ENCODE peak calls at places on chromosome 15, in four cellular contexts. W is HL-60, O is K562, C is GM12878. K is an unnamed sample.

GRCh38 chr15:45831787-45832186 is 197.0 kb downstream of the SQOR start:
- DNase-seq in W (no peak), O (no peak), C (no peak), K (no peak)

GRCh38 chr15:91723959-91724358 is 129.5 kb upstream of the SLCO3A1 start:
- DNase-seq in W (no peak), O (no peak), C (no peak), K (no peak)

GRCh38 chr15:100249096-100249815 is 92.5 kb downstream of the ADAMTS17 start:
- DNase-seq in W (no peak), O (no peak), C (no peak), K (no peak)

GRCh38 chr15:71889385-71889784 is 79.0 kb downstream of the NR2E3 start:
- DNase-seq in W (no peak), O (no peak), C (no peak), K (no peak)

GRCh38 chr15:40942337-40942854 is 10.9 kb upstream of the CHAC1 start:
- DNase-seq in W (peak; percentile 84), O (no peak), C (no peak), K (no peak)

GRCh38 chr15:70632981-70633380 is 130.4 kb downstream of the UACA start:
- DNase-seq in W (no peak), O (no peak), C (no peak), K (no peak)

GRCh38 chr15:81294501-81294850 is 29.5 kb downstream of the STARD5 start:
- DNase-seq in W (peak; percentile 23), O (no peak), C (no peak), K (no peak)

GRCh38 chr15:68667800-68668625 is 89.2 kb downstream of the CORO2B start:
- DNase-seq in W (no peak), O (no peak), C (no peak), K (no peak)

GRCh38 chr15:70190296-70190695 is 92.6 kb upstream of the TLE3 start:
- DNase-seq in W (no peak), O (no peak), C (no peak), K (no peak)

GRCh38 chr15:99095626-99096025 is 9.3 kb upstream of the SYNM start:
- DNase-seq in W (no peak), O (no peak), C (no peak), K (no peak)

GRCh38 chr15:64883997-64884511 is 27.6 kb upstream of the ANKDD1A start:
- DNase-seq in W (peak; percentile 67), O (no peak), C (peak; percentile 79), K (no peak)

GRCh38 chr15:63887630-63888029 is 53.9 kb upstream of the HERC1 start:
- DNase-seq in W (peak; percentile 60), O (no peak), C (no peak), K (no peak)

GRCh38 chr15:101543431-101543830 is 53.9 kb upstream of the PCSK6 start:
- DNase-seq in W (no peak), O (no peak), C (no peak), K (no peak)

GRCh38 chr15:69573815-69574472 is 121.3 kb downstream of the RPLP1 start:
- DNase-seq in W (no peak), O (no peak), C (no peak), K (no peak)

GRCh38 chr15:80588801-80589200 is 106.3 kb upstream of the ABHD17C start:
- DNase-seq in W (no peak), O (no peak), C (no peak), K (no peak)

GRCh38 chr15:24848050-24848449 is 106.7 kb upstream of the SNRPN start:
- DNase-seq in W (peak; percentile 14), O (no peak), C (no peak), K (peak; percentile 9)

GRCh38 chr15:98321916-98322315 is 326.4 kb upstream of the IGF1R start:
- DNase-seq in W (no peak), O (no peak), C (no peak), K (no peak)

GRCh38 chr15:39888809-39889208 is 31.3 kb downstream of the GPR176 start:
- DNase-seq in W (no peak), O (no peak), C (no peak), K (no peak)

GRCh38 chr15:100252359-100252758 is 89.4 kb downstream of the ADAMTS17 start:
- DNase-seq in W (no peak), O (no peak), C (no peak), K (no peak)

GRCh38 chr15:45457215-45457614 is 65.3 kb downstream of the SLC30A4 start:
- DNase-seq in W (no peak), O (no peak), C (no peak), K (no peak)

GRCh38 chr15:98070132-98070531 is 109.6 kb downstream of the ARRDC4 start:
- DNase-seq in W (no peak), O (no peak), C (no peak), K (no peak)

GRCh38 chr15:62799919-62800318 is 242.6 kb upstream of the TPM1 start:
- DNase-seq in W (no peak), O (no peak), C (no peak), K (no peak)

GRCh38 chr15:78671626-78672211 is 30.7 kb upstream of the CHRNB4 start:
- DNase-seq in W (no peak), O (no peak), C (no peak), K (no peak)

GRCh38 chr15:99104788-99105515 is at the start of gene SYNM:
- DNase-seq in W (peak; percentile 45), O (peak; percentile 56), C (no peak), K (peak; percentile 81)

GRCh38 chr15:43244092-43244491 is 22.6 kb downstream of the TGM5 start:
- DNase-seq in W (no peak), O (no peak), C (no peak), K (no peak)

GRCh38 chr15:59294961-59295741 is 77.5 kb downstream of the MYO1E start:
- DNase-seq in W (no peak), O (no peak), C (no peak), K (no peak)
- TF ChIP-seq SPI1 in W (no peak), O (no peak), C (no peak), K (no peak)

DNA sequence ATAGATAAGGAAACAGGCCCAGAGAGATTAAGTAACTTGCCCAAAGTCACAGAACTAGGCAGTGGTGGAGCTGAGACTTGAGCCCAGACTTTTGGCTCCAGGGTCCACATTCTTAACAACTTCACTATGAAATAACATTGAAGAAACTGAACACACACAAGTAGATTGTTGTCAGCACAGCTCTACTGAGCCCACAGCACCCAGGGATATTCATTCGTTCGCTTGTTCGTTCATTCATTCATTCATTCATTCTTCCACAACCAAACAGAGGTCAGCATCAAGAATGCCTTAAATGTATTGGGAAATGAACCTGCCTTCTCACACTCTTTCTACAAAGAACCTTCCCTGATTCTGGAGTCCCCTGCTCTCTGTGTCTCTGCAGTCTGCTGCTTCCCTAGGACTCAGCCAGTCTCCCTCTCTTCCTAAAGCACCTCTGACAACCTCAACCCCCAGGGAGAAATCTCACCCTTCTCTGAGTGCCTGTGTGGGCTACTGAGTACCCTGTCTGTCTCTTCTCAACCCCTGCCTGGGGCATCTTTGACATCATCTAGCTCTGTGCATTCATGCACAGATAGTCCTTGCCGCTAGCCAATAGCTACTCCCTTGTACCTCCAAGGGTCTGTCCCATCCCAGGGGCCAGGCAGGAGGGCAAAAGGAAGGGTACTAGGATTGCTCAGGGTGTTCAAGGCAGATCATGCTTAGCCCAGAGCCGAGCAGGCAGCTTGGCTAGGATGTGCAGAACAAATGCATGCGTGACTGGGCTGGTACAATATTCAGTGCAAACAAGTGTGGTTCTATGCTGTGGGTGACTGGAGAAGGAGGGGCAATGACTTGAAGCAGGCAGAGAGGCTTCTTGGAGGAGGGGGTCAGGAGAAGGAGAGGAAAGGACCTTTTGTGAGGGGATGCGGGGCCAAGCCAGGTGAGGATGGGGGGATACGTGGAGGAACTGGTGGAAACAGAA is 3.4 kb downstream of the LINGO1 start:
- DNase-seq in W (no peak), O (no peak), C (no peak), K (no peak)
- TF ChIP-seq SPI1 in W (no peak), O (no peak), C (no peak), K (no peak)

DNA sequence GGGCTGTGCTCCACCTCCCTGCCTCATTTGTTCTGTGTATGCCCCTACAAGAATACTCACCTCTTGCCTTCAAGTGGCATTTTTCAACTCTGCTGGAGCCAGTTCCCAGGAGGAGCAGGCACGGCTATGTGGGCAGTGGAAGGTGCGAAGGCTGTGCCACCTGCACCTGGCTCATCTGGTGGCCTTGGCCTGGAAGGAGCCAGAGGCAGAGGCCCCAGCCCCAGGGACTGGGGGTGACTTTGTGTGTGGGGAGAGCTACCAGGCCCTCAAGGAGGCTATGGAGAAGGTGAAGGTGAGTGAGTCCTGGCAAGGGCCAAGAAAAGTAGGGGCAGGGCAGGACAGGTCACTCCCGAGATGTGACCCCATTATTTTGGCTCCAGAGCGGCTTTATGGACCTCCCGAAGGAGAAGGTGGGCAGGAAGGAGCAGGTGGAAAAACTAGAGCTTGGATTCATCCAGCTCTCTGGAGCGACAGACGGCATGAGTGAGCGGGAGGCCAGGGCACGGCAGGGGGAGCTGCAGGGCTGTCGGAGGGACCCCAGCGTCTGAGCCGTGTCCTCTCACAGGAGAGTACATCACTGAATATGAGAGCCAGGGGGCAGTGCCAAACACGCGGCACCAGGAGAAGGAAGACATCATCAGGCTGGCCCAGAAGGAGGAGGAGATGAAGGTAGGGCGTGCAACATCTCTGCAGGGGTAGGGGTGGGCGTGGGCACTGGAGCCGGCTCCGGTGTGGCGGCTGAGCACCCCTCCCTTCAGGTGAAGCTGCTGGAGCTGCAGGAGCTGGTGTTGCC is 57.3 kb upstream of the UBE2Q2 start:
- DNase-seq in W (no peak), O (peak; percentile 59), C (no peak), K (no peak)
- TF ChIP-seq SPI1 in W (no peak), O (no peak), C (no peak), K (no peak)

GRCh38 chr15:56772868-56773639 is 39.7 kb upstream of the ZNF280D start:
- DNase-seq in W (peak; percentile 42), O (no peak), C (no peak), K (no peak)
- TF ChIP-seq SPI1 in W (no peak), O (no peak), C (no peak), K (no peak)

GRCh38 chr15:85593809-85594441 is 200.8 kb downstream of the KLHL25 start:
- DNase-seq in W (no peak), O (no peak), C (no peak), K (no peak)
- TF ChIP-seq SPI1 in W (no peak), O (no peak), C (no peak), K (no peak)

DNA sequence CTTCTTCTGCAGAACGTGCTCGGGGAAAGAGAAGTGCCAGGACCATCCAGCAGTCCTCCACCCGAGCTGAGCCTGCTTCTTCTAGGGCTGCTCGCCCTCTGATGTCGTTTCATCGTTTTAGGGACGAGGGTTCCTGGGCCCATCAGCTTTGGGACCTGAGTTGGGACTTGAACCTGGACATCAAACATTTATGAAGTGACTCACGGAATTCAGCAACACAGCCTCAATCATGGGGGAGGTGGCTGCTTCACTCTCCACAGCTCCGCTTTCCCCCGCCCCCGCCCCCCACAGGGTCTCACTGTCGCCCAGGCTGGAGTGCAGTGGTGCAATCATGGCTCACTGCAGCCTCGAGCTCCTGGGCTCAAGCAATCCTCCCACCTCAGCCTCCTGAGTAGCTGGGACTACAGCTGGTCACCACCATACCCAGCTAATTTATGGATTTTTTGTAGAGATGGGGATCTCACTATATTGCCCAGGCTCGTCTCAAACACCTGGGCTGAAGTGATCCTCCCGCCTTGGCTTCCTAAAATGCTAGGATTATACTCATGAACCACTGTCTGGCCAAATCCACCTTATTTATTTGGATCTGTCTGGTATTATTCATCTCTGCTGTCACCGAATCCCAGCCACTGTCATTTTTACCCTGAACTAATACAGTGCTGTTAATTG is 725 bp upstream of the SCAMP2 start:
- DNase-seq in W (peak; percentile 48), O (peak; percentile 63), C (no peak), K (no peak)
- TF ChIP-seq SPI1 in W (peak; percentile 4), O (no peak), C (no peak), K (no peak)

DNA sequence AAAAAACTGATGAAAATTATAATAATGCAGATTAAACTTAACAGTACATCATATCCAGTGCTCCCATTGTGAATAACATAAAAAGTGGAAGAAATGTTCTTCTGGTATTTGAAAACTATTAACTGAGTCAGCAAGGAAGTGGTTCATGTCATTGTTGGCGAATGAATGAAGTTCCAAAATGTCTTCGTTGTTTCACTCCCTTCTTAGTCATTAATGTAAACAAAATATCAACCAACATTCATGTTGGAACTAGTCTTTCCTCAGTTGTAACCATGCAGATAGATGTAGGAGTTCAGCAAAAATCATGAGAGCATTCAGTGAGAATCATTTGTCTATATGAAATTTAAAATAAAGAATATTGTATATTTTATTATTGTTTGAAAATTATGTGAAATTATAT is 44.1 kb upstream of the ICE2 start:
- DNase-seq in W (no peak), O (no peak), C (no peak), K (no peak)
- TF ChIP-seq SPI1 in W (no peak), O (no peak), C (no peak), K (no peak)